ENCODE peak calls at places on chromosomes 3 and 15, in nine cellular contexts. One of them, this sample, is unnamed.

GRCh38 chr15:101641134-101641764 is 10.9 kb downstream of the TM2D3 start:
- DNase-seq in ovary: peak
- DNase-seq in tibial nerve: peak
- DNase-seq in sigmoid colon: peak
- DNase-seq in HepG2: peak
- DNase-seq in transverse colon: peak
- DNase-seq in upper lobe of left lung: peak
- DNase-seq in esophagus muscularis mucosa: peak
- DNase-seq in A549: peak
- DNase-seq in this sample: peak

GRCh38 chr3:131729561-131729960 is 226.8 kb upstream of the MRPL3 start:
- DNase-seq in ovary: no peak
- DNase-seq in tibial nerve: no peak
- DNase-seq in sigmoid colon: no peak
- DNase-seq in HepG2: no peak
- DNase-seq in transverse colon: no peak
- DNase-seq in upper lobe of left lung: no peak
- DNase-seq in esophagus muscularis mucosa: peak
- DNase-seq in A549: no peak
- DNase-seq in this sample: no peak

GRCh38 chr3:10286596-10287295 is 6.0 kb downstream of the GHRL start:
- DNase-seq in ovary: peak
- DNase-seq in tibial nerve: no peak
- DNase-seq in sigmoid colon: no peak
- DNase-seq in HepG2: peak
- DNase-seq in transverse colon: no peak
- DNase-seq in upper lobe of left lung: no peak
- DNase-seq in esophagus muscularis mucosa: no peak
- DNase-seq in A549: peak
- DNase-seq in this sample: no peak

GRCh38 chr3:122825460-122825859 is 30.6 kb downstream of the SLC49A4 start:
- DNase-seq in ovary: no peak
- DNase-seq in tibial nerve: no peak
- DNase-seq in sigmoid colon: no peak
- DNase-seq in HepG2: no peak
- DNase-seq in transverse colon: no peak
- DNase-seq in upper lobe of left lung: no peak
- DNase-seq in esophagus muscularis mucosa: no peak
- DNase-seq in A549: no peak
- DNase-seq in this sample: no peak

GRCh38 chr15:100318880-100319279 is 22.9 kb downstream of the ADAMTS17 start:
- DNase-seq in ovary: no peak
- DNase-seq in tibial nerve: no peak
- DNase-seq in sigmoid colon: no peak
- DNase-seq in HepG2: no peak
- DNase-seq in transverse colon: no peak
- DNase-seq in upper lobe of left lung: no peak
- DNase-seq in esophagus muscularis mucosa: no peak
- DNase-seq in A549: no peak
- DNase-seq in this sample: no peak

GRCh38 chr3:177141899-177142651 is 55.2 kb downstream of the TBL1XR1 start:
- DNase-seq in ovary: no peak
- DNase-seq in tibial nerve: no peak
- DNase-seq in sigmoid colon: no peak
- DNase-seq in HepG2: peak
- DNase-seq in transverse colon: no peak
- DNase-seq in upper lobe of left lung: no peak
- DNase-seq in esophagus muscularis mucosa: no peak
- DNase-seq in A549: no peak
- DNase-seq in this sample: no peak

GRCh38 chr15:75573001-75573400 is 6.1 kb downstream of the PTPN9 start:
- DNase-seq in ovary: no peak
- DNase-seq in tibial nerve: no peak
- DNase-seq in sigmoid colon: no peak
- DNase-seq in HepG2: no peak
- DNase-seq in transverse colon: no peak
- DNase-seq in upper lobe of left lung: no peak
- DNase-seq in esophagus muscularis mucosa: no peak
- DNase-seq in A549: no peak
- DNase-seq in this sample: no peak

GRCh38 chr3:197809356-197810020 is 18.4 kb downstream of the LRCH3 start:
- DNase-seq in ovary: no peak
- DNase-seq in tibial nerve: no peak
- DNase-seq in sigmoid colon: no peak
- DNase-seq in HepG2: no peak
- DNase-seq in transverse colon: no peak
- DNase-seq in upper lobe of left lung: no peak
- DNase-seq in esophagus muscularis mucosa: no peak
- DNase-seq in A549: no peak
- DNase-seq in this sample: no peak

GRCh38 chr15:90367578-90367977 is 15.5 kb downstream of the ZNF774 start:
- DNase-seq in ovary: no peak
- DNase-seq in tibial nerve: no peak
- DNase-seq in sigmoid colon: no peak
- DNase-seq in HepG2: no peak
- DNase-seq in transverse colon: no peak
- DNase-seq in upper lobe of left lung: no peak
- DNase-seq in esophagus muscularis mucosa: no peak
- DNase-seq in A549: no peak
- DNase-seq in this sample: no peak

GRCh38 chr3:58731673-58732072 is 65.1 kb upstream of the FAM3D start:
- DNase-seq in ovary: no peak
- DNase-seq in tibial nerve: no peak
- DNase-seq in sigmoid colon: no peak
- DNase-seq in HepG2: no peak
- DNase-seq in transverse colon: no peak
- DNase-seq in upper lobe of left lung: no peak
- DNase-seq in esophagus muscularis mucosa: no peak
- DNase-seq in A549: no peak
- DNase-seq in this sample: no peak

GRCh38 chr3:17645074-17645698 is 97.2 kb downstream of the TBC1D5 start:
- DNase-seq in ovary: no peak
- DNase-seq in tibial nerve: no peak
- DNase-seq in sigmoid colon: no peak
- DNase-seq in HepG2: peak
- DNase-seq in transverse colon: no peak
- DNase-seq in upper lobe of left lung: no peak
- DNase-seq in esophagus muscularis mucosa: no peak
- DNase-seq in A549: peak
- DNase-seq in this sample: no peak

GRCh38 chr3:23017800-23018199 is 185.3 kb upstream of the UBE2E2 start:
- DNase-seq in ovary: no peak
- DNase-seq in tibial nerve: no peak
- DNase-seq in sigmoid colon: no peak
- DNase-seq in HepG2: no peak
- DNase-seq in transverse colon: no peak
- DNase-seq in upper lobe of left lung: no peak
- DNase-seq in esophagus muscularis mucosa: no peak
- DNase-seq in A549: no peak
- DNase-seq in this sample: no peak

GRCh38 chr3:153172796-153173757 is 11.1 kb downstream of the RAP2B start:
- DNase-seq in ovary: no peak
- DNase-seq in tibial nerve: no peak
- DNase-seq in sigmoid colon: no peak
- DNase-seq in HepG2: no peak
- DNase-seq in transverse colon: no peak
- DNase-seq in upper lobe of left lung: no peak
- DNase-seq in esophagus muscularis mucosa: no peak
- DNase-seq in A549: no peak
- DNase-seq in this sample: no peak

GRCh38 chr3:101780661-101781060 is 1.6 kb downstream of the NXPE3 start:
- DNase-seq in ovary: peak
- DNase-seq in tibial nerve: no peak
- DNase-seq in sigmoid colon: no peak
- DNase-seq in HepG2: peak
- DNase-seq in transverse colon: no peak
- DNase-seq in upper lobe of left lung: peak
- DNase-seq in esophagus muscularis mucosa: no peak
- DNase-seq in A549: peak
- DNase-seq in this sample: no peak

GRCh38 chr3:174756200-174756829 is 102.8 kb upstream of the NAALADL2 start:
- DNase-seq in ovary: no peak
- DNase-seq in tibial nerve: no peak
- DNase-seq in sigmoid colon: no peak
- DNase-seq in HepG2: no peak
- DNase-seq in transverse colon: no peak
- DNase-seq in upper lobe of left lung: no peak
- DNase-seq in esophagus muscularis mucosa: no peak
- DNase-seq in A549: no peak
- DNase-seq in this sample: no peak

GRCh38 chr3:16177962-16178627 is 3.6 kb downstream of the GALNT15 start:
- DNase-seq in ovary: peak
- DNase-seq in tibial nerve: peak
- DNase-seq in sigmoid colon: peak
- DNase-seq in HepG2: peak
- DNase-seq in transverse colon: peak
- DNase-seq in upper lobe of left lung: peak
- DNase-seq in esophagus muscularis mucosa: peak
- DNase-seq in A549: peak
- DNase-seq in this sample: peak

GRCh38 chr15:100889359-100890058 is 9.9 kb downstream of the ALDH1A3 start:
- DNase-seq in ovary: peak
- DNase-seq in tibial nerve: peak
- DNase-seq in sigmoid colon: peak
- DNase-seq in HepG2: no peak
- DNase-seq in transverse colon: peak
- DNase-seq in upper lobe of left lung: peak
- DNase-seq in esophagus muscularis mucosa: no peak
- DNase-seq in A549: no peak
- DNase-seq in this sample: no peak

GRCh38 chr3:195054311-195054710 is 216.6 kb downstream of the XXYLT1 start:
- DNase-seq in ovary: no peak
- DNase-seq in tibial nerve: no peak
- DNase-seq in sigmoid colon: peak
- DNase-seq in HepG2: no peak
- DNase-seq in transverse colon: no peak
- DNase-seq in upper lobe of left lung: no peak
- DNase-seq in esophagus muscularis mucosa: no peak
- DNase-seq in A549: no peak
- DNase-seq in this sample: no peak
- TF ChIP-seq EP300 in ovary: no peak
- TF ChIP-seq EP300 in tibial nerve: no peak
- TF ChIP-seq EP300 in sigmoid colon: no peak
- TF ChIP-seq EP300 in HepG2: no peak
- TF ChIP-seq EP300 in transverse colon: no peak
- TF ChIP-seq EP300 in upper lobe of left lung: no peak
- TF ChIP-seq EP300 in esophagus muscularis mucosa: no peak
- TF ChIP-seq EP300 in A549: no peak
- TF ChIP-seq EP300 in this sample: no peak

GRCh38 chr3:77380141-77380540 is 340.2 kb downstream of the ROBO2 start:
- DNase-seq in ovary: no peak
- DNase-seq in tibial nerve: no peak
- DNase-seq in sigmoid colon: no peak
- DNase-seq in HepG2: no peak
- DNase-seq in transverse colon: no peak
- DNase-seq in upper lobe of left lung: no peak
- DNase-seq in esophagus muscularis mucosa: no peak
- DNase-seq in A549: no peak
- DNase-seq in this sample: no peak
- TF ChIP-seq EP300 in ovary: no peak
- TF ChIP-seq EP300 in tibial nerve: no peak
- TF ChIP-seq EP300 in sigmoid colon: no peak
- TF ChIP-seq EP300 in HepG2: no peak
- TF ChIP-seq EP300 in transverse colon: no peak
- TF ChIP-seq EP300 in upper lobe of left lung: no peak
- TF ChIP-seq EP300 in esophagus muscularis mucosa: no peak
- TF ChIP-seq EP300 in A549: no peak
- TF ChIP-seq EP300 in this sample: no peak

GRCh38 chr3:156383433-156384025 is 171.4 kb downstream of the SSR3 start:
- DNase-seq in ovary: no peak
- DNase-seq in tibial nerve: no peak
- DNase-seq in sigmoid colon: no peak
- DNase-seq in HepG2: no peak
- DNase-seq in transverse colon: no peak
- DNase-seq in upper lobe of left lung: no peak
- DNase-seq in esophagus muscularis mucosa: no peak
- DNase-seq in A549: no peak
- DNase-seq in this sample: no peak
- TF ChIP-seq EP300 in ovary: no peak
- TF ChIP-seq EP300 in tibial nerve: no peak
- TF ChIP-seq EP300 in sigmoid colon: no peak
- TF ChIP-seq EP300 in HepG2: no peak
- TF ChIP-seq EP300 in transverse colon: no peak
- TF ChIP-seq EP300 in upper lobe of left lung: no peak
- TF ChIP-seq EP300 in esophagus muscularis mucosa: no peak
- TF ChIP-seq EP300 in A549: no peak
- TF ChIP-seq EP300 in this sample: no peak

GRCh38 chr3:66035763-66036477 is 2.8 kb downstream of the MAGI1 start:
- DNase-seq in ovary: no peak
- DNase-seq in tibial nerve: no peak
- DNase-seq in sigmoid colon: no peak
- DNase-seq in HepG2: peak
- DNase-seq in transverse colon: no peak
- DNase-seq in upper lobe of left lung: no peak
- DNase-seq in esophagus muscularis mucosa: no peak
- DNase-seq in A549: no peak
- DNase-seq in this sample: no peak

GRCh38 chr3:66037986-66038369 is 740 bp downstream of the MAGI1 start:
- DNase-seq in ovary: peak
- DNase-seq in tibial nerve: no peak
- DNase-seq in sigmoid colon: no peak
- DNase-seq in HepG2: no peak
- DNase-seq in transverse colon: peak
- DNase-seq in upper lobe of left lung: no peak
- DNase-seq in esophagus muscularis mucosa: no peak
- DNase-seq in A549: no peak
- DNase-seq in this sample: no peak

GRCh38 chr3:66037330-66037985 is 1.3 kb downstream of the MAGI1 start:
- DNase-seq in ovary: peak
- DNase-seq in tibial nerve: no peak
- DNase-seq in sigmoid colon: peak
- DNase-seq in HepG2: peak
- DNase-seq in transverse colon: peak
- DNase-seq in upper lobe of left lung: peak
- DNase-seq in esophagus muscularis mucosa: no peak
- DNase-seq in A549: peak
- DNase-seq in this sample: peak

GRCh38 chr3:66038384-66038725 is 363 bp downstream of the MAGI1 start:
- DNase-seq in ovary: no peak
- DNase-seq in tibial nerve: no peak
- DNase-seq in sigmoid colon: no peak
- DNase-seq in HepG2: no peak
- DNase-seq in transverse colon: no peak
- DNase-seq in upper lobe of left lung: peak
- DNase-seq in esophagus muscularis mucosa: no peak
- DNase-seq in A549: no peak
- DNase-seq in this sample: no peak

DNA sequence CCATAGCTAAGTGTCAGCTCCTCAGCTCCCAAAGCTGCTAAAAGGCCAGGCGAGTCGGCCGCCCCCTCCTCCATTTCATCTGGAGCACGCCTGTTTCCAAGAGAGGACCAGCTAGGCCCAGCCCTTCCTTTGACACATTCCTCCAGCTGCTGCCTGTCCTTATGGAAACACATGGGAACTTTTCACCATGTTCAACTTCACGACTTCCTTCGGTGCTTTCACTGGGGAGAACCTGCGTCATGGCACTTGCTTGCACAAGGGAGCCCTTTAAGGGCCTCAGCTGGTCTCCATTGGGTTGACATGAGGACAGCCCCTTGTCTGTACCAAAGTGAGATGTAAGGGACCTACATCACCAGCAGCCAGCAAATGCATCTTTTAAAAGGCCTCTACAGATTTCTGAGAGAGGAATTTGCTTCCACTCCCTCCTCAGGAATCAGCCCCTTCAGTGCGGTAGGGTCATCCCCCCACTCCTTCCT is 2.1 kb downstream of the MAGI1 start:
- DNase-seq in ovary: no peak
- DNase-seq in tibial nerve: no peak
- DNase-seq in sigmoid colon: no peak
- DNase-seq in HepG2: no peak
- DNase-seq in transverse colon: no peak
- DNase-seq in upper lobe of left lung: peak
- DNase-seq in esophagus muscularis mucosa: no peak
- DNase-seq in A549: no peak
- DNase-seq in this sample: peak
- TF ChIP-seq EP300 in ovary: no peak
- TF ChIP-seq EP300 in tibial nerve: no peak
- TF ChIP-seq EP300 in sigmoid colon: no peak
- TF ChIP-seq EP300 in HepG2: no peak
- TF ChIP-seq EP300 in transverse colon: no peak
- TF ChIP-seq EP300 in upper lobe of left lung: no peak
- TF ChIP-seq EP300 in esophagus muscularis mucosa: no peak
- TF ChIP-seq EP300 in A549: no peak
- TF ChIP-seq EP300 in this sample: no peak

This sample was measured in stomach.